ENCODE peak calls at places on chromosomes 13 and 19, in nine cellular contexts. U, D, A, P, V, F, S, B and C are unnamed samples.

GRCh38 chr13:50149932-50150331 is 134.7 kb downstream of the KCNRG start:
- DNase-seq in U (peak; percentile 86), V (no peak), P (peak; percentile 26), F (peak; percentile 58), D (no peak), S (no peak), B (peak; percentile 35), A (no peak), C (no peak)

GRCh38 chr19:42207767-42208259 is 9.7 kb downstream of the DEDD2 start:
- DNase-seq in B (peak; percentile 30), S (no peak), F (peak; percentile 70), A (no peak), D (no peak), U (peak; percentile 43), P (peak; percentile 67), V (no peak), C (no peak)

GRCh38 chr19:12779162-12779993 is 4.0 kb upstream of the HOOK2 start:
- DNase-seq in S (no peak), A (no peak), U (no peak), V (peak; percentile 46), F (peak; percentile 79), P (peak; percentile 62), B (peak; percentile 67), D (peak; percentile 76), C (peak; percentile 83)

GRCh38 chr13:60431108-60431700 is 34.2 kb downstream of the TDRD3 start:
- DNase-seq in A (no peak), D (peak; percentile 36), P (no peak), V (no peak), S (no peak), F (peak; percentile 55), U (no peak), B (peak; percentile 80), C (no peak)

GRCh38 chr13:62502606-62503005 is 1087.0 kb upstream of the PCDH20 start:
- DNase-seq in U (no peak), D (no peak), V (no peak), P (no peak), B (no peak), A (no peak), F (no peak), S (no peak), C (no peak)

GRCh38 chr13:68275758-68276157 is 1045.6 kb upstream of the PCDH9 start:
- DNase-seq in V (no peak), F (no peak), U (no peak), S (no peak), D (no peak), P (no peak), B (no peak), A (no peak), C (no peak)

GRCh38 chr13:42658019-42658418 is 84.1 kb downstream of the TNFSF11 start:
- DNase-seq in D (no peak), F (no peak), S (no peak), P (no peak), B (no peak), V (no peak), U (no peak), A (no peak), C (no peak)

GRCh38 chr13:64925284-64925683 is 2304.9 kb downstream of the PCDH9 start:
- DNase-seq in S (no peak), D (no peak), P (no peak), F (no peak), B (no peak), V (no peak), A (no peak), U (no peak), C (no peak)

GRCh38 chr13:65606622-65607021 is 1623.5 kb downstream of the PCDH9 start:
- DNase-seq in A (no peak), S (no peak), P (no peak), F (no peak), D (no peak), B (no peak), V (no peak), U (no peak), C (no peak)

GRCh38 chr13:73922728-73923393 is 211.3 kb downstream of the KLF12 start:
- DNase-seq in U (no peak), S (no peak), D (peak; percentile 39), V (no peak), P (no peak), B (no peak), A (no peak), F (no peak), C (no peak)

GRCh38 chr19:23925285-23925684 is 10.6 kb downstream of the ZNF726 start:
- DNase-seq in B (no peak), P (no peak), A (no peak), V (no peak), S (no peak), D (no peak), U (no peak), F (no peak), C (no peak)

GRCh38 chr19:5120321-5120720 is 151.4 kb downstream of the KDM4B start:
- DNase-seq in V (no peak), A (no peak), D (no peak), P (no peak), S (no peak), U (no peak), F (no peak), B (no peak), C (no peak)

GRCh38 chr19:44304659-44305193 is at the start of gene ZNF235:
- DNase-seq in S (peak; percentile 73), U (peak; percentile 88), B (peak; percentile 97), F (peak; percentile 95), P (peak; percentile 91), V (peak; percentile 90), D (peak; percentile 87), A (peak; percentile 94), C (peak; percentile 91)

GRCh38 chr19:56612737-56613136 is 17.6 kb downstream of the ZNF71 start:
- DNase-seq in B (no peak), D (no peak), F (no peak), S (no peak), V (no peak), U (no peak), A (no peak), P (no peak), C (no peak)

GRCh38 chr19:56622374-56622773 is 20.6 kb upstream of the SMIM17 start:
- DNase-seq in F (no peak), S (no peak), B (no peak), P (no peak), D (no peak), V (no peak), U (no peak), A (no peak), C (no peak)

GRCh38 chr19:56613639-56614038 is 18.5 kb downstream of the ZNF71 start:
- DNase-seq in U (no peak), F (no peak), V (no peak), A (no peak), D (no peak), S (no peak), P (no peak), B (no peak), C (no peak)

GRCh38 chr19:56619131-56619530 is 23.8 kb upstream of the SMIM17 start:
- DNase-seq in S (no peak), A (no peak), F (no peak), D (no peak), U (no peak), B (no peak), P (no peak), V (no peak), C (no peak)

GRCh38 chr19:56617531-56617930 is 22.4 kb downstream of the ZNF71 start:
- DNase-seq in A (no peak), B (no peak), P (no peak), V (no peak), F (no peak), D (no peak), S (no peak), U (no peak), C (no peak)
- H3K9me3 ChIP-seq in A (no peaks in the 10 kb centered on the region), B (peaks cover 3% of the 10 kb centered on the region), P (peaks cover 29% of the 10 kb centered on the region), V (peaks cover 59% of the 10 kb centered on the region), F (peaks cover 2% of the 10 kb centered on the region), D (no peaks in the 10 kb centered on the region), S (peaks cover 51% of the 10 kb centered on the region), U (peaks cover 25% of the 10 kb centered on the region), C (peaks cover 100% of the 10 kb centered on the region)

DNA sequence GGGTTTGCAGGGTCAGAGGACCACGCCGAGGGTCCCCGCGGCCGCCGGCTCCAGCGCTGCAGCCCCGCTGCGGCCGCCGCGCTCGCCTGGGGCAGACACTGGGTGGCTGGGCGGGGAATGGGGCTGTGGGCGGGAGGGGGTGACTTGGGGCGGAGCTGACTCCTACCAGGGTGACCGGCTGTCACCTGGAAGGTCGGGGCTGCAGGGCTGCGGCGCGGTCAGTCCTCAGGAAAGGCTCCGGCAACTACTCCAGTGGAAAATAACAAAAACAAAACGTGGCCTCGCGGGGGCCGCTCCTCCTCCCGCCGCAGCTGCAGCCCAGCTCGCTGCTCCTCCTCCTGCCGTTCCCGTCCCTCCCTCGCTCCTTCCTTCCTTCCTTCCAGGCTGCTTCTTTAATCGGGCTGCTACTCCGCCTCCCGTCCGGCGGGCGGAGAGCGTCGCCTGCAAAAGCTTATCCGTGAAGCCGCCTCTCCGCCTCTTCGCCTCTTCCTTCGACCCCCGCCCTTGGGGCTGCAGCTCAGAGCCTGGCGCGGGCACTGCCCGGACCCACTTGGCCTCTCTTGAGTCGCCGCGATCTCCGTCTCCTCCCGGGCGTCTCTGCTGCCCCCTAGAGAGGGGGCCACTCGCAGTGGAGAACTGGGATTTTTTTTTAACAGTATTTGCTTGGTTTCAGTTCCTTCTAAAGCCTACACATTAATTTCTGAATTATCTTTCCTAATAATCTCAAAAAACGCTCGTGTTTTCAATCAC is at the start of gene TBC1D4:
- DNase-seq in D (peak; percentile 89), B (peak; percentile 97), F (peak; percentile 78), P (peak; percentile 91), U (peak; percentile 83), V (peak; percentile 87), A (peak; percentile 90), S (peak; percentile 71), C (peak; percentile 92)
- TF ChIP-seq POLR2AphosphoS5 in D (peak; percentile 22), B (peak; percentile 81), F (no peak), P (no peak), U (peak; percentile 22), V (peak; percentile 38), A (peak; percentile 77), S (peak; percentile 73), C (peak; percentile 84)

GRCh38 chr19:1411255-1412191 is 4.1 kb downstream of the DAZAP1 start:
- DNase-seq in P (no peak), V (peak; percentile 30), S (no peak), A (no peak), D (no peak), U (no peak), B (no peak), F (no peak), C (no peak)
- TF ChIP-seq CTCF in P (no peak), V (no peak), S (no peak), A (no peak), D (no peak), U (no peak), B (no peak), F (no peak), C (no peak)

GRCh38 chr19:539429-540030 is 4.3 kb upstream of the GZMM start:
- DNase-seq in D (no peak), F (no peak), B (no peak), U (no peak), S (no peak), P (no peak), V (no peak), A (no peak), C (no peak)
- H3K9me3 ChIP-seq in D (no peaks in the 10 kb centered on the region), F (no peaks in the 10 kb centered on the region), B (no peaks in the 10 kb centered on the region), U (no peaks in the 10 kb centered on the region), S (no peaks in the 10 kb centered on the region), P (no peaks in the 10 kb centered on the region), V (no peaks in the 10 kb centered on the region), A (no peaks in the 10 kb centered on the region), C (no peaks in the 10 kb centered on the region)